ENCODE peak calls at places on chromosomes 1 and 21, in six cellular contexts. Q, A, H, I, F and B are unnamed samples.

GRCh38 chr1:108027389-108027788 is 62.4 kb upstream of the VAV3 start:
- DNase-seq in I (no peak), H (no peak), F (no peak), A (no peak), Q (no peak), B (no peak)

GRCh38 chr21:34883501-34884271 is 165.4 kb downstream of the RUNX1 start:
- DNase-seq in A (no peak), Q (no peak), I (no peak), F (no peak), H (no peak), B (no peak)

GRCh38 chr1:85596947-85597346 is 16.4 kb downstream of the CCN1 start:
- DNase-seq in F (no peak), A (no peak), Q (no peak), I (no peak), H (no peak), B (no peak)

GRCh38 chr21:35843911-35844667 is 216.2 kb downstream of the SETD4 start:
- DNase-seq in Q (peak), F (no peak), I (no peak), H (no peak), A (peak), B (no peak)

GRCh38 chr1:175192630-175193338 is at the start of gene KIAA0040:
- DNase-seq in I (peak), A (peak), Q (peak), H (peak), F (peak), B (no peak)

GRCh38 chr1:186978596-186979556 is 150.1 kb downstream of the PLA2G4A start:
- DNase-seq in A (no peak), H (no peak), I (no peak), F (no peak), Q (no peak), B (no peak)

GRCh38 chr1:7301346-7301993 is 469.6 kb upstream of the VAMP3 start:
- DNase-seq in A (no peak), I (no peak), Q (no peak), H (no peak), F (no peak), B (no peak)

GRCh38 chr1:82788660-82789059 is 987.9 kb downstream of the ADGRL2 start:
- DNase-seq in A (no peak), Q (no peak), I (no peak), H (no peak), F (no peak), B (no peak)

GRCh38 chr1:207034998-207035397 is 2.4 kb upstream of the C1orf116 start:
- DNase-seq in I (no peak), F (peak), Q (no peak), H (no peak), A (no peak), B (no peak)

GRCh38 chr1:32266926-32267645 is 16.0 kb downstream of the LCK start:
- DNase-seq in H (no peak), A (no peak), I (no peak), Q (peak), F (peak), B (no peak)

GRCh38 chr1:94068831-94069648 is 51.9 kb downstream of the ABCA4 start:
- DNase-seq in Q (peak), A (no peak), H (no peak), I (no peak), F (peak), B (no peak)

GRCh38 chr1:6602669-6603423 is at the start of gene KLHL21:
- DNase-seq in A (peak), Q (peak), F (peak), H (peak), I (peak), B (peak)

GRCh38 chr1:246267426-246267825 is 239.7 kb downstream of the SMYD3 start:
- DNase-seq in A (no peak), H (no peak), Q (no peak), I (no peak), F (no peak), B (no peak)

GRCh38 chr1:158002630-158003408 is 9.4 kb downstream of the KIRREL1 start:
- DNase-seq in Q (peak), F (peak), A (no peak), H (no peak), I (no peak), B (no peak)

GRCh38 chr1:8947127-8947691 is 1.5 kb downstream of the CA6 start:
- DNase-seq in A (no peak), F (no peak), H (no peak), Q (no peak), I (peak), B (no peak)

GRCh38 chr1:203103201-203103600 is 17.4 kb upstream of the MYOG start:
- DNase-seq in H (no peak), F (no peak), A (no peak), I (no peak), Q (no peak), B (no peak)

GRCh38 chr1:234476172-234476571 is 2.8 kb downstream of the TARBP1 start:
- DNase-seq in H (no peak), Q (no peak), I (no peak), F (no peak), A (no peak), B (no peak)

GRCh38 chr1:38958967-38959366 is 17.3 kb upstream of the RHBDL2 start:
- DNase-seq in F (peak), A (no peak), Q (peak), H (no peak), I (no peak), B (no peak)

GRCh38 chr1:218397752-218398339 is 52.7 kb downstream of the TGFB2 start:
- DNase-seq in H (no peak), A (no peak), I (no peak), F (no peak), Q (peak), B (no peak)

GRCh38 chr1:24100945-24101737 is 10.8 kb downstream of the MYOM3 start:
- DNase-seq in Q (no peak), I (no peak), A (no peak), H (no peak), F (no peak), B (no peak)

GRCh38 chr1:225941220-225941948 is at the start of gene LEFTY2:
- DNase-seq in A (no peak), H (no peak), I (peak), F (no peak), Q (peak), B (no peak)

GRCh38 chr1:229342305-229342901 is 444 bp downstream of the CCSAP start:
- DNase-seq in A (peak), I (peak), H (peak), Q (peak), F (peak), B (peak)

GRCh38 chr1:205518616-205519540 is 14.4 kb downstream of the CDK18 start:
- DNase-seq in A (no peak), I (no peak), F (no peak), H (no peak), Q (no peak), B (peak)

GRCh38 chr1:38026592-38027200 is 14.2 kb downstream of the UTP11 start:
- DNase-seq in I (no peak), A (no peak), F (peak), Q (peak), H (no peak), B (peak)

GRCh38 chr21:16913010-16913409 is 599.8 kb upstream of the CXADR start:
- DNase-seq in A (no peak), H (no peak), Q (no peak), F (no peak), I (no peak), B (no peak)

GRCh38 chr1:42380617-42381423 is at the start of gene RIMKLA:
- DNase-seq in A (no peak), F (peak), I (peak), H (no peak), Q (peak), B (peak)

GRCh38 chr1:39882152-39882551 is 1.2 kb downstream of the TRIT1 start:
- DNase-seq in Q (no peak), F (no peak), H (no peak), I (no peak), A (no peak), B (no peak)

GRCh38 chr1:206821493-206821892 is 43.9 kb upstream of the IL20 start:
- DNase-seq in F (no peak), A (no peak), I (no peak), H (no peak), Q (no peak), B (no peak)

GRCh38 chr1:247273013-247273412 is 17.1 kb downstream of the VN1R5 start:
- DNase-seq in I (no peak), F (no peak), H (no peak), A (no peak), Q (no peak), B (peak)

GRCh38 chr1:195799016-195799415 is 809.2 kb downstream of the KCNT2 start:
- DNase-seq in F (no peak), Q (no peak), H (no peak), A (no peak), I (no peak), B (no peak)

GRCh38 chr1:29465755-29466154 is 229.4 kb downstream of the PTPRU start:
- DNase-seq in F (peak), Q (peak), A (no peak), H (no peak), I (no peak), B (no peak)

GRCh38 chr1:223423641-223424233 is 30.5 kb downstream of the CCDC185 start:
- DNase-seq in F (peak), I (no peak), Q (no peak), H (no peak), A (no peak), B (no peak)

GRCh38 chr1:91731815-91732214 is 154.1 kb downstream of the TGFBR3 start:
- DNase-seq in I (no peak), A (no peak), F (no peak), H (no peak), Q (peak), B (no peak)

GRCh38 chr1:240122639-240123604 is 31.2 kb downstream of the FMN2 start:
- DNase-seq in Q (no peak), A (no peak), F (no peak), H (no peak), I (no peak), B (peak)

GRCh38 chr1:206698990-206699586 is 14.4 kb downstream of the MAPKAPK2 start:
- DNase-seq in F (no peak), Q (no peak), A (no peak), I (no peak), H (no peak), B (no peak)

GRCh38 chr21:45306453-45306831 is 18.7 kb upstream of the POFUT2 start:
- DNase-seq in H (no peak), A (peak), I (peak), F (no peak), Q (no peak), B (no peak)

GRCh38 chr21:45308211-45309068 is 20.7 kb upstream of the POFUT2 start:
- DNase-seq in I (peak), F (peak), Q (peak), H (no peak), A (peak), B (peak)

GRCh38 chr21:45304945-45305344 is 17.2 kb upstream of the POFUT2 start:
- DNase-seq in H (no peak), I (no peak), Q (no peak), F (no peak), A (peak), B (no peak)

GRCh38 chr21:45305831-45306230 is 18.1 kb upstream of the POFUT2 start:
- DNase-seq in A (peak), F (no peak), Q (no peak), I (no peak), H (no peak), B (no peak)

DNA sequence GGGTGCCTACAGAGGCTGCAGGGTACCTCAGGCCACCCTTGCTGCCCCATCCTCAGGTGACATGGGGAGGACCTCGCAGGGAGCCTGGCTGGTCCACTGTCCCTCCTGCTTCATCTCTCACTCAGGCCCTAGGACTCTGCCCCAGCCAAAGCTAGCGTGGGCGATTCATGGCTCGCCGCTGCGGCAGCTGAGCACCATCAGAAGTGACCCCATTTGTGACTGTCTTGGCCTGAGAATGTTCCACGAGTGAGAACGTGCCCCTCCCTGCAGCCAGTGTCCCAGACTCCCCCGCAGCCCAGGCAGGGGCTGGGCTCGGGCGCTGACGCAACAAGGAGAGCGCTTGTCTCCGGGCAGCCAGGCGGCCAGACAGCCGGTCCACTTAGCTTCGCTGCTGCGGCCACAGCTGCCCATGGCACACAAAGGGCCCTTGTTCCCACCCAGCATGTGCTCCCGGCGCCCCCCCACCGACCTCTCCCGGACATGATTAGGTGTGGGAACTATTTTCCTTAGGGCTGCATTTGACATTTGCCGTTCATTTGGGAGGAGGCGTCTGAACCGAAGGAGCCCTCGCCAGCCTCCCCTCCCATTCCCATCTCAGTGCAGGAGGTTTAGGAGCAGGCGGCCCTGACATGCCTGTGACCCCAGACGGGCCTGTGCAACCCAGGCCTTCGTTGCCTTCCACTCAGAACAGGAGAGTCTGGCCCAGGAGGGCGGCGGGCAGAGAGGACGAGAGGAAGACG is 19.3 kb upstream of the POFUT2 start:
- DNase-seq in H (peak), Q (peak), A (peak), F (peak), I (peak), B (peak)
- H3K4me3 ChIP-seq in H (peak), Q (no peak), A (no peak), F (peak), I (no peak), B (no peak)

GRCh38 chr1:26317143-26317542 is 615 bp upstream of the CD52 start:
- DNase-seq in F (no peak), Q (no peak), A (no peak), H (no peak), I (no peak), B (no peak)

GRCh38 chr1:26317612-26318337 is at the start of gene CD52:
- DNase-seq in I (peak), A (no peak), Q (no peak), F (no peak), H (no peak), B (no peak)

GRCh38 chr1:26315874-26316850 is 1.6 kb upstream of the CD52 start:
- DNase-seq in Q (no peak), A (no peak), F (no peak), H (no peak), I (no peak), B (no peak)

GRCh38 chr1:26320896-26321295 is 3.1 kb downstream of the CD52 start:
- DNase-seq in Q (no peak), I (no peak), H (no peak), A (no peak), F (no peak), B (no peak)

DNA sequence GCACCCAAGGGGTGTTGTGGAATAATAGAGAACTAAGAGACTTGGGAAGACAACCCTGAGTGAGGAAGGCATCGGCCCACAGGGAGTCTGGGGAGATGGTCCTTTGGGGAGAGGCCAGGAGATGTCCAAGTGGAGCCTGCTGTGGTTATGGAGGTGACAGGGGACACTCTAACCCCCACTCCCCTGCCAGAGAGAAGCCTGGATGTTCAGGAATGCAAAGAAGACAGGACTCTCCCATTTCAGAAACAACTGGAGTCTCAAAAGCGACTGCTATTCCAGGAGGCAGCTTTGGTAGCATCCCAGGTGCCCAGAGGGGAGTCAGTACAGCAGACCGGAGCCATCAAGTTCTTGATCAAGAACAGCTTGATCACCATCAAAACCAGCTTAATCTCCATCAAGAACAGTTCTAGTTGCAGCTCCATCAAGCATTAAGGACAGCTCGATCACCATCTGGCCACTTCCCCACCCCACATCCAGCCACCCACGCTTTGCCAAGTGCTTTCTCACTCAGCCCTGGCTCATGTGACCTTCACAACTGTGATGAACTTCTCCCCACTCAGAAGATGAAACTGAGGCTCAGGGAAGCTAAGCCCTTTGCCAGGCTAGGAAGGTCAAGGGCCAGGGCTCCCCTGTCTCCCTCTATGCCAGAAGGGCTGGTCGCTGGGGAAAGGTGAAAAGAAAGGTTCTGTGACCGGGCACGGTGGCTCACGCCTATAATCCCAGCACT is 743 bp downstream of the CD52 start:
- DNase-seq in A (no peak), I (peak), F (no peak), Q (no peak), H (no peak), B (peak)
- H3K4me3 ChIP-seq in A (peak), I (peak), F (no peak), Q (no peak), H (peak), B (no peak)

GRCh38 chr1:185315364-185316108 is 1.5 kb downstream of the IVNS1ABP start:
- DNase-seq in H (no peak), I (no peak), A (no peak), F (no peak), Q (no peak), B (no peak)

GRCh38 chr1:185314416-185314815 is 2.6 kb downstream of the IVNS1ABP start:
- DNase-seq in F (peak), H (no peak), Q (peak), I (no peak), A (no peak), B (no peak)

GRCh38 chr1:185309566-185309965 is 7.5 kb downstream of the IVNS1ABP start:
- DNase-seq in F (no peak), A (no peak), H (no peak), I (no peak), Q (peak), B (no peak)

GRCh38 chr1:185311589-185312225 is 5.3 kb downstream of the IVNS1ABP start:
- DNase-seq in A (no peak), I (no peak), Q (no peak), H (no peak), F (peak), B (no peak)

DNA sequence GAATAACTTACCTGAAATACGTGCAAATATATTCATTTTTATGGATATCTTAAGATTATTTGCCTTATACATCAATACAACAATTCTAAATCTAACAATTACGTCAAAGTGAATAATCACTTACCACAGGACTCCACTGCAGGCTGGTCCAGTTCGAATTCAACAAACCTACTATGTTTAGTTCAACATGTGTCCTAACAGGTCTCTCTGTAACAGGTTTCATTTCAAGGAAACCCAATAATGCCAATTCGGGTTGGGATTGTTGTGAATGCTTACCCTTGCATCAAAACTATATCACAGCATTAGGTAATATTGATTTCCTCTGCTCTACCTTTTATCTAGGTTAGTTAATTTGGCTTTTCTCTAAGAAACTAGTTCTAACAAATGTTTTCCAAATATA is 4.7 kb downstream of the IVNS1ABP start:
- DNase-seq in H (no peak), F (no peak), Q (no peak), A (no peak), I (no peak), B (no peak)
- H3K4me3 ChIP-seq in H (no peak), F (no peak), Q (no peak), A (peak), I (no peak), B (no peak)

GRCh38 chr1:228114827-228115226 is 5.7 kb upstream of the MRPL55 start:
- DNase-seq in I (no peak), F (no peak), H (no peak), A (no peak), Q (no peak), B (no peak)

GRCh38 chr1:228109962-228110488 is 926 bp upstream of the MRPL55 start:
- DNase-seq in Q (peak), H (no peak), A (no peak), I (no peak), F (peak), B (no peak)

GRCh38 chr1:228110536-228110935 is 1.4 kb upstream of the MRPL55 start:
- DNase-seq in F (no peak), A (no peak), H (no peak), I (no peak), Q (no peak), B (no peak)

GRCh38 chr1:228112617-228113016 is 3.5 kb upstream of the MRPL55 start:
- DNase-seq in Q (no peak), F (no peak), I (no peak), H (no peak), A (no peak), B (no peak)

DNA sequence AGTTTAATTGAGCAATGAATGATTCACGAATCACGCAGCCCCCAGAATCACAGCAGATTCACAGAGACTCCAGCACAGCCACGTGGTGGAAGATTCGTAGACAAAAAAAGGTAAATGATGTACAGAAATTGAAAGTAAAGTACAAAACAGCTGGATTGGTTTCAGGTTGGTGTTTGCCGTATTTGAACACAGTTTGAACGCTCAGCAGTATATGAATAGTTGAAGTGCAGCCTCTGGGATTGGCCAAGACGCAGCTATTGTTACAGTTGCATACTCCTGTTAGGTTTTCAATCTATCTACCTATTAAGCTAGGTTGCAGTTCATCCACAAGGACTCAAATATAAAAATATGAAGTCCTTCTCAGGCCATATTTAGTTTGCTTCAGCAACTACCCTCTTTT is 3.1 kb upstream of the MRPL55 start:
- DNase-seq in H (no peak), I (no peak), Q (no peak), A (no peak), F (no peak), B (no peak)
- H3K4me3 ChIP-seq in H (no peak), I (no peak), Q (no peak), A (no peak), F (no peak), B (no peak)

GRCh38 chr1:2528611-2528965 is 1.5 kb downstream of the HES5 start:
- DNase-seq in Q (no peak), A (no peak), H (no peak), I (no peak), F (no peak), B (no peak)
- H3K4me3 ChIP-seq in Q (no peak), A (peak), H (peak), I (no peak), F (no peak), B (peak)